ENCODE peak calls at places on chromosomes 3 and 15, in six cellular contexts. W is stomach, U is SK-N-SH, S is A549, V is K562, Z is transverse colon. N is an unnamed sample.

GRCh38 chr15:75675579-75676404 is 28.1 kb downstream of the SNX33 start:
- DNase-seq in W (no peak), U (no peak), S (no peak), V (no peak), Z (no peak), N (no peak)

GRCh38 chr15:98823012-98823458 is 174.7 kb downstream of the IGF1R start:
- DNase-seq in W (no peak), U (no peak), S (no peak), V (no peak), Z (no peak), N (peak)

GRCh38 chr15:66862878-66863335 is 160.9 kb downstream of the SMAD6 start:
- DNase-seq in W (peak), U (peak), S (peak), V (peak), Z (peak), N (peak)

GRCh38 chr3:141346839-141347238 is 21.5 kb upstream of the ZBTB38 start:
- DNase-seq in W (no peak), U (no peak), S (no peak), V (no peak), Z (no peak), N (no peak)

GRCh38 chr3:111751961-111752360 is 107.1 kb upstream of the PHLDB2 start:
- DNase-seq in W (no peak), U (no peak), S (no peak), V (no peak), Z (no peak), N (no peak)

GRCh38 chr3:134453631-134454030 is 32.2 kb downstream of the ANAPC13 start:
- DNase-seq in W (no peak), U (peak), S (no peak), V (peak), Z (no peak), N (no peak)

GRCh38 chr3:135310317-135310716 is 515.3 kb downstream of the EPHB1 start:
- DNase-seq in W (no peak), U (no peak), S (no peak), V (no peak), Z (no peak), N (no peak)

GRCh38 chr3:133881492-133881891 is 14.2 kb downstream of the RAB6B start:
- DNase-seq in W (no peak), U (no peak), S (no peak), V (no peak), Z (no peak), N (no peak)

GRCh38 chr15:64452988-64453688 is 7.2 kb upstream of the ZNF609 start:
- DNase-seq in W (peak), U (no peak), S (no peak), V (no peak), Z (no peak), N (no peak)

GRCh38 chr3:13063225-13063624 is 10.0 kb downstream of the IQSEC1 start:
- DNase-seq in W (no peak), U (no peak), S (no peak), V (no peak), Z (no peak), N (no peak)

GRCh38 chr15:98592136-98592535 is 56.2 kb upstream of the IGF1R start:
- DNase-seq in W (peak), U (no peak), S (no peak), V (no peak), Z (no peak), N (peak)

GRCh38 chr3:103437850-103438249 is 1003.0 kb downstream of the ZPLD1 start:
- DNase-seq in W (no peak), U (no peak), S (no peak), V (no peak), Z (no peak), N (no peak)

GRCh38 chr3:184752361-184752760 is 40.5 kb upstream of the MAGEF1 start:
- DNase-seq in W (no peak), U (no peak), S (no peak), V (no peak), Z (no peak), N (no peak)

GRCh38 chr15:32698773-32699390 is 18.9 kb upstream of the GREM1 start:
- DNase-seq in W (no peak), U (no peak), S (no peak), V (no peak), Z (no peak), N (no peak)

GRCh38 chr3:4907647-4908046 is 71.6 kb upstream of the BHLHE40 start:
- DNase-seq in W (no peak), U (no peak), S (no peak), V (no peak), Z (no peak), N (no peak)

GRCh38 chr3:173403376-173403775 is 5.8 kb downstream of the NLGN1 start:
- DNase-seq in W (no peak), U (no peak), S (no peak), V (no peak), Z (no peak), N (no peak)

GRCh38 chr3:58104155-58104554 is 95.9 kb downstream of the FLNB start:
- DNase-seq in W (no peak), U (no peak), S (no peak), V (no peak), Z (no peak), N (no peak)

GRCh38 chr3:47578691-47579632 is at the start of gene CSPG5:
- DNase-seq in W (no peak), U (peak), S (no peak), V (peak), Z (peak), N (peak)

GRCh38 chr3:53806182-53807116 is 39.8 kb downstream of the CHDH start:
- DNase-seq in W (no peak), U (no peak), S (no peak), V (no peak), Z (peak), N (no peak)

GRCh38 chr3:180409883-180410282 is 192.1 kb upstream of the TTC14 start:
- DNase-seq in W (no peak), U (no peak), S (no peak), V (no peak), Z (no peak), N (no peak)

GRCh38 chr15:78366342-78366741 is 26.2 kb downstream of the CRABP1 start:
- DNase-seq in W (no peak), U (no peak), S (no peak), V (no peak), Z (no peak), N (no peak)
- TF ChIP-seq CTCF in W (no peak), U (no peak), S (no peak), V (no peak), Z (no peak), N (no peak)

GRCh38 chr3:23112491-23112890 is 90.6 kb upstream of the UBE2E2 start:
- DNase-seq in W (no peak), U (no peak), S (no peak), V (no peak), Z (peak), N (no peak)

GRCh38 chr3:23113455-23114171 is 89.5 kb upstream of the UBE2E2 start:
- DNase-seq in W (no peak), U (no peak), S (no peak), V (no peak), Z (no peak), N (no peak)

GRCh38 chr3:23115171-23115877 is 87.8 kb upstream of the UBE2E2 start:
- DNase-seq in W (no peak), U (no peak), S (no peak), V (no peak), Z (no peak), N (no peak)

GRCh38 chr3:23116041-23116440 is 87.1 kb upstream of the UBE2E2 start:
- DNase-seq in W (no peak), U (no peak), S (no peak), V (no peak), Z (no peak), N (no peak)

GRCh38 chr3:23114479-23114878 is 88.6 kb upstream of the UBE2E2 start:
- DNase-seq in W (no peak), U (no peak), S (no peak), V (no peak), Z (no peak), N (no peak)
- H3K27ac ChIP-seq in W (no peak), U (no peak), S (no peak), V (no peak), Z (no peak), N (no peak)

GRCh38 chr15:81037952-81038743 is 37.4 kb downstream of the TLNRD1 start:
- DNase-seq in W (no peak), U (no peak), S (no peak), V (no peak), Z (no peak), N (no peak)
- TF ChIP-seq EP300 in W (no peak), U (no peak), S (no peak), V (no peak), Z (no peak), N (no peak)

GRCh38 chr15:92997821-92998220 is 91.2 kb downstream of the RGMA start:
- DNase-seq in W (no peak), U (no peak), S (no peak), V (no peak), Z (no peak), N (no peak)

GRCh38 chr15:93005133-93005532 is 83.9 kb downstream of the RGMA start:
- DNase-seq in W (no peak), U (no peak), S (no peak), V (no peak), Z (no peak), N (no peak)

GRCh38 chr15:93001156-93001555 is 87.9 kb downstream of the RGMA start:
- DNase-seq in W (no peak), U (no peak), S (no peak), V (no peak), Z (no peak), N (no peak)

DNA sequence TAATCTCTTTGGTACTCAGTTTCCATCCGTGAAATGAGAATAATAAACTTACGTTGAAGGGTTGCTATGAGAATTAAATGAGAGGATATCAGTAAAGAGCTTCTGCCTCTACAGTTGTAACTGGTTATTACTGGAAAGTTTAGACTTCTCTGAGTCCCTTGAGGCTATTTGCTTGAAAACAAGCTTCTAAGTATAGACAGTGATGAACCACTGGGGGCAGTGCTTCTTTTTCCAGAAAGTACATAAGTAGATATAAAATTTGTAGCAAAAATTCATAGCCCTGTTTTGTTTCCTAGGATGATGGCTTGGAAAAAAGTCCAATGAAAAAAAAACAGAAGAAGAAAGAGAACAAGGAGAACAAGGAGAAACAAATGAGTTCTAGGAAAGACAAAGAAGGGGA is 87.1 kb downstream of the RGMA start:
- DNase-seq in W (no peak), U (no peak), S (no peak), V (no peak), Z (no peak), N (no peak)
- TF ChIP-seq CTCF in W (no peak), U (peak), S (peak), V (no peak), Z (no peak), N (no peak)

DNA sequence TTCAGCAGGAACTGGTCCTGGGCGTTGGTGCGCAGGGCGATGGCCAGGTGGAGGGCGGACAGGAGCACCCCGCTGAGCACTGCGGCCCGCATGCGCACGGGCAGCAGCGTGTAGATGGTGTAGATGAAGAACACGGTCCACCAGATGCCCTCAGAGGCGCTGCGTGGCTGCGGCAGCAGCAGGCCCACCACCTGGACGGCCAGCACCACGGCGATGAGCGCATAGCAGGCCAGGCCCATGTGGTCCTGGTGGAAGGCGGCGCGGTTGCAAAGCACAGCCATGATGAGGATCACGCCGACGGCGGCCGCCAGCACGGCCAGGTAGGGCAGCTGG is 1.5 kb downstream of the ADCY5 start:
- DNase-seq in W (no peak), U (no peak), S (no peak), V (no peak), Z (no peak), N (peak)
- H3K27ac ChIP-seq in W (peak), U (no peak), S (no peak), V (no peak), Z (peak), N (no peak)

GRCh38 chr15:74302821-74303359 is 64.6 kb downstream of the CYP11A1 start:
- DNase-seq in W (peak), U (peak), S (peak), V (peak), Z (peak), N (no peak)
- TF ChIP-seq EP300 in W (no peak), U (no peak), S (no peak), V (no peak), Z (no peak), N (no peak)

DNA sequence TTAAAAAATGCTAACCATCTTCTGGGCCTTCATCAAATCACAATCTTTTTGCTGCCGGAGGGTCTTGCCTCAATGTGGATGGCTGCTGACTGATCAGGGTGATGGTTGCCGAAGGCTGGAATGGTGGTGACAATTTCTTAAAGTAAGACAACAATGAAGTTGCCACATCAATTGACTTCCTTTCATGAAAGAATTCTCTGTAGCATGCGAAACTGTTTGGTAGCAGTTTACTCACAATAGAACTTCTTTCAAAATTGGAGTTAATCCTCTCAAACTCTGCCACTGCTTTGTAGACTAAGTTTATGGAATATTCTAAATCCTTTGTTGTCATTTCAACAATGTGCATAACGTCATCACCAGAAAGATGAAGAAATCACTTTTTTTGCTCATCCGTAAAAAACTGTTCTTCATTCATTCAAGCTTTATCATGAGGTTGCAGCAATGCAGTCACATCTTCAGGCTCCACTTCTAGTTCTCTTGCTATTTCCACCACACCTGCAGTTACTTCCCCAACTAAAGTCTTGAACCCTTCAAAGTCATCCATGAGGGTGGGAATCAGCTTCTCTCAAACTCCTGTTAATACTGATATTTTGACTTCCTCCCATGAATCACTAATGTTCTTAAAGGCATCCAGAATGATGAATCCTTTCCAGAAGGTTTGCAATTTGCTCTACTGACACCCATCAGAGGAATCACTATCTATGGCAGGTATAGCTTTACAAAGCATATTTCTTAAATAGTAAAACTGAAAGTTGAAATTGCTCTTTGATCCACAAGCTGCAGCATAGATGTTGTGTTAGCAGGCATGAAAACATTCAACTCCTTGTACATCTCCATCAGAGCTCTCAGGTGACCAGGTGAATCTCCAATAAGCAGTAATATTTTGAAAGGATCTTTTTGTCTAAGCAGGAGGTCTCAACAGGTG is 66.1 kb downstream of the B3GNT5 start:
- DNase-seq in W (no peak), U (no peak), S (no peak), V (no peak), Z (no peak), N (no peak)
- TF ChIP-seq CTCF in W (no peak), U (no peak), S (no peak), V (no peak), Z (no peak), N (no peak)

DNA sequence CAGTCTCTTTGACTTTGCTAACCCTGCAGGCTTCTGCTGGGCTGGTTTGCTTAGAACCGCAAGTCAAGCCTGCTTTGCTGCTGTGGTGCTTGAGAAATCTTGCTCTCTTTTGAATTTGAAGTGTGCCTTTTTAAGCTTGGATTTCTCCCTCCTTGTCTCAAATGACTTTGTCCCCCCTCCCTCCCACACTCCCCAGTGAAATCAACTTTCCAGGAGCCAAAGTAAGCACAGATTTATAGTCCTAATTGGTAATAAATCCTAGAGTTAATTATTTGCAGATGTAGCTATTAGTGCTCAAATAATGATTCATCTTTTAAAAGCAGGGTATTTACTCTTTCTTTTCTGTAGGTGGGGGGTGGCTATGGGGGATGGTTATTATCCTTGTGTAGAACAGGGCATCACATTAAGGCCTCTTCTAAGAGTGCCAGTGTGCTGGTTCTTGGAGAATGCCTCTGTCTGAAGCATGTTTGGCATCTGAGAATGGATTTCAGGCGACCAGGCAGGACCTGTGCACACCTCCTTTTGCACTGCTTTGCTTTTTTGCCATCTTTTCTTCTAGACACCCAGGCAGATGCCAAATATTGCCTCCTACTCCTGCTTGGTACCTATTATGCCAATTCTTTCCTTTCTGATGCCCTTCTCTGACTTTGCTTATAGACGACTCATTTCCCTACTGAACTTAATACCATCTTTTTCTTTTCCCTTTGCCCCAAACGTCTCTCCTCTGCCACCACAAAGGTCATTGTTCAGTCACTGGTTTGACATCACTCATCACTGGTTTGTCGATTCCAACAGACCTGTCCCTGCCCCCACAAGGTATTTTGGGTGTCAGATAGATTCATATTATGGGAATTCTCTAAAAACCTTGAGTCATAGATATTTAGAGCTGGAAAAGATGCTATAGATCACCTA is 50.7 kb downstream of the CLDN11 start:
- DNase-seq in W (no peak), U (peak), S (no peak), V (no peak), Z (no peak), N (no peak)
- H3K27ac ChIP-seq in W (peak), U (peak), S (peak), V (no peak), Z (no peak), N (no peak)